ENCODE peak calls at places on chromosome 6, in nine cellular contexts. R is Caki2, H is substantia nigra, O is T1000, P is KBM-7, B is ureter, J is G401, G is T-helper 2 cell, T is non-pigmented ciliary epithelial cell. K is an unnamed sample.

GRCh38 chr6:4489538-4489937 is 286.7 kb upstream of the CDYL start:
- DNase-seq in R (no peak), O (no peak), B (no peak), H (no peak), T (no peak), P (peak), J (no peak), G (peak), K (no peak)

GRCh38 chr6:152323376-152323775 is 313.8 kb downstream of the SYNE1 start:
- DNase-seq in B (no peak), H (no peak), R (no peak), P (no peak), J (no peak), G (no peak), T (no peak), O (no peak), K (no peak)

GRCh38 chr6:134502614-134503541 is 185.0 kb upstream of the SGK1 start:
- DNase-seq in O (no peak), J (no peak), G (no peak), T (no peak), B (no peak), P (no peak), H (no peak), R (no peak), K (no peak)

GRCh38 chr6:54935739-54936138 is 89.2 kb downstream of the FAM83B start:
- DNase-seq in P (peak), R (peak), B (no peak), T (peak), J (no peak), G (no peak), O (no peak), H (no peak), K (no peak)

GRCh38 chr6:107843400-107843799 is 19.3 kb upstream of the SCML4 start:
- DNase-seq in G (no peak), O (no peak), R (no peak), J (no peak), P (no peak), T (no peak), H (no peak), B (no peak), K (no peak)

GRCh38 chr6:160042788-160043301 is 74.0 kb downstream of the IGF2R start:
- DNase-seq in O (no peak), H (no peak), G (no peak), R (no peak), T (no peak), P (no peak), B (no peak), J (no peak), K (no peak)

GRCh38 chr6:132683543-132683942 is 24.6 kb upstream of the TAAR1 start:
- DNase-seq in B (no peak), J (no peak), T (peak), P (peak), R (no peak), H (no peak), G (no peak), O (no peak), K (no peak)

GRCh38 chr6:28269492-28269891 is 2.5 kb downstream of the ZSCAN26 start:
- DNase-seq in B (no peak), J (no peak), H (no peak), O (no peak), T (peak), R (peak), P (no peak), G (no peak), K (no peak)

GRCh38 chr6:22575190-22575589 is 5.8 kb downstream of the HDGFL1 start:
- DNase-seq in T (no peak), O (peak), P (no peak), G (no peak), J (no peak), B (no peak), R (no peak), H (no peak), K (no peak)

GRCh38 chr6:6566766-6567165 is 21.8 kb upstream of the LY86 start:
- DNase-seq in B (no peak), R (no peak), O (no peak), P (no peak), T (no peak), G (no peak), H (no peak), J (no peak), K (no peak)

GRCh38 chr6:43627008-43627825 is 1.8 kb downstream of the GTPBP2 start:
- DNase-seq in H (no peak), O (peak), P (peak), B (peak), T (peak), R (peak), G (no peak), J (peak), K (no peak)

K was measured in immature natural killer cell.